ENCODE peak calls at places on chromosomes 7 and 10, in ten cellular contexts. T is SJSA1, K is GM23338, Y is bronchial epithelial cell, C is tibial nerve, R is gastrocnemius medialis, O is cardiac muscle cell, H is Peyer's patch, A is right lobe of liver, L is thoracic aorta. N is an unnamed sample.

GRCh38 chr10:109062371-109062770 is 860.9 kb downstream of the XPNPEP1 start:
- DNase-seq in C (no peak), T (no peak), R (no peak), O (no peak), K (no peak), Y (peak; percentile 25), H (no peak), A (no peak), L (no peak), N (no peak)

GRCh38 chr10:116408716-116409115 is 18.9 kb upstream of the PNLIPRP3 start:
- DNase-seq in A (no peak), H (no peak), C (no peak), L (no peak), T (no peak), R (no peak), O (peak; percentile 10), K (peak; percentile 27), Y (no peak), N (no peak)

GRCh38 chr7:143380646-143381426 is at the start of gene ZYX:
- DNase-seq in Y (peak; percentile 74), O (peak; percentile 96), K (peak; percentile 96), A (peak; percentile 98), C (peak; percentile 90), R (peak; percentile 95), T (peak; percentile 99), H (peak; percentile 97), L (peak; percentile 93), N (peak; percentile 93)

GRCh38 chr7:105829681-105830322 is 46.6 kb downstream of the ATXN7L1 start:
- DNase-seq in Y (no peak), C (no peak), T (no peak), H (no peak), K (no peak), O (no peak), L (no peak), A (no peak), R (no peak), N (no peak)

GRCh38 chr7:107505997-107506682 is 36.3 kb downstream of the GPR22 start:
- DNase-seq in C (no peak), H (no peak), R (no peak), O (no peak), L (no peak), K (no peak), A (no peak), T (no peak), Y (peak; percentile 91), N (peak; percentile 68)

GRCh38 chr7:95794917-95795515 is 22.7 kb downstream of the DYNC1I1 start:
- DNase-seq in A (no peak), K (peak; percentile 81), L (no peak), H (no peak), T (no peak), O (no peak), R (no peak), Y (peak; percentile 39), C (no peak), N (no peak)

GRCh38 chr7:36984051-36984492 is 259.8 kb upstream of the AOAH start:
- DNase-seq in C (no peak), R (no peak), T (no peak), O (peak; percentile 65), K (no peak), L (no peak), Y (no peak), H (no peak), A (no peak), N (no peak)

GRCh38 chr7:27201231-27202017 is 1.5 kb upstream of the HOXA13 start:
- DNase-seq in H (peak; percentile 50), Y (no peak), R (no peak), K (no peak), O (no peak), L (no peak), A (peak; percentile 21), T (peak; percentile 35), C (no peak), N (no peak)

GRCh38 chr7:111560773-111561658 is 1.3 kb downstream of the IMMP2L start:
- DNase-seq in T (no peak), K (peak; percentile 78), A (no peak), L (no peak), C (no peak), O (peak; percentile 40), Y (peak; percentile 68), R (no peak), H (no peak), N (no peak)

GRCh38 chr7:87475359-87476178 is at the start of gene ABCB4:
- DNase-seq in T (peak; percentile 50), C (no peak), K (peak; percentile 39), L (no peak), Y (no peak), H (peak; percentile 59), O (peak; percentile 54), R (no peak), A (peak; percentile 82), N (no peak)

GRCh38 chr7:28408974-28409715 is 3.2 kb upstream of the CREB5 start:
- DNase-seq in O (peak; percentile 96), R (peak; percentile 94), T (peak; percentile 97), Y (peak; percentile 94), K (peak; percentile 96), A (peak; percentile 74), L (peak; percentile 98), C (peak; percentile 96), H (peak; percentile 67), N (peak; percentile 78)

GRCh38 chr7:117145952-117146475 is 176.8 kb downstream of the WNT2 start:
- DNase-seq in R (no peak), Y (no peak), T (no peak), A (no peak), L (no peak), O (no peak), C (no peak), H (no peak), K (no peak), N (no peak)

GRCh38 chr10:70283445-70284399 is at the start of gene NPFFR1:
- DNase-seq in A (no peak), O (peak; percentile 32), H (no peak), L (no peak), Y (no peak), T (no peak), R (no peak), C (no peak), K (peak; percentile 82), N (no peak)
- H3K27me3 ChIP-seq in A (peaks cover 8% of the 10 kb centered on the region), O (peaks cover 86% of the 10 kb centered on the region), H (peaks cover 15% of the 10 kb centered on the region), L (peaks cover 11% of the 10 kb centered on the region), Y (peaks cover 38% of the 10 kb centered on the region), T (peaks cover 48% of the 10 kb centered on the region), R (peaks cover 33% of the 10 kb centered on the region), C (no peaks in the 10 kb centered on the region), K (peaks cover 47% of the 10 kb centered on the region), N (peaks cover 4% of the 10 kb centered on the region)

DNA sequence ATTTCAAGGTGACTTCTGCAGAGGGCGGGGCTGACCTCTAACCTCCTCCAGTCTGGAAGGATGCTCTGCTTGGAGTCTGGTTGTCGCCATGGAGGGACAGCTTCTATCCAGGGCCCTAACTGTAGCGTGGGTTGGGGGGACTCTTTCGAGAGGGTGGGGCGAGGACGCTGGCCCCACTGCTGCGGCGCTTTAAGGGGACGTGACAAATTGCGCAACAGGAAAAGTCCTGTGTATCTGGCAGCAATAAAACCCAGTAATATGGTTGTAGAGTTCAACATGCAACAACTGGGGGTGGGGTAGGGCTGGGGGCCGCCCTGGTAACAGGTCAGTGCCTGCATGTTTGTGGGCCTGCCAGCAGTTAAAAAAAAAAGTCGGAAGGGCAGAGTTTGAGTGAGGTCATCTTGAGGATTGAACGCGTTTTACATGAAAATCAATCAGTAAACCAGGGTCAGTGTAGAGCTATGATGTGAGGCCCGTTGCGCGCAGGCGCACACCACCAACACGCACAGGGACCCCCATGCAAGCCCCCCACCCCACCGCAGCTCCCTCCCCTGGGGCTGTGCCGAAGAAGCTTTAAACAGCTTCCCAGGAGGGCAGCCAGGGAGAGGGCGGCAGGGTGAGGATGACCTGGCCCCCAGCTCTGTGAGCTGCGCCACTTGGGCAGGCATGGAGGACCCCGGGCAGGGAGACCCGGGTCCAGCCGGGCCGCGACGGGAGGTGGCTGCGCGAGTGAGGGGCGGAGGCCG is 4.3 kb downstream of the SHH start:
- DNase-seq in Y (no peak), C (no peak), O (no peak), T (no peak), H (peak; percentile 81), A (peak; percentile 87), K (peak; percentile 35), L (no peak), R (no peak), N (no peak)
- H3K27me3 ChIP-seq in Y (peaks cover 21% of the 10 kb centered on the region), C (no peaks in the 10 kb centered on the region), O (peaks cover 100% of the 10 kb centered on the region), T (peaks cover 97% of the 10 kb centered on the region), H (peaks cover 47% of the 10 kb centered on the region), A (no peaks in the 10 kb centered on the region), K (peaks cover 100% of the 10 kb centered on the region), L (peaks cover 6% of the 10 kb centered on the region), R (peaks cover 92% of the 10 kb centered on the region), N (peaks cover 91% of the 10 kb centered on the region)

GRCh38 chr7:1193593-1194424 is 33.8 kb upstream of the ZFAND2A start:
- DNase-seq in Y (peak; percentile 19), T (no peak), K (peak; percentile 75), A (peak; percentile 70), C (no peak), R (no peak), H (peak; percentile 69), L (no peak), O (peak; percentile 36), N (peak; percentile 65)
- H3K27me3 ChIP-seq in Y (peaks cover 2% of the 10 kb centered on the region), T (peaks cover 7% of the 10 kb centered on the region), K (no peaks in the 10 kb centered on the region), A (no peaks in the 10 kb centered on the region), C (no peaks in the 10 kb centered on the region), R (peaks cover 37% of the 10 kb centered on the region), H (no peaks in the 10 kb centered on the region), L (no peaks in the 10 kb centered on the region), O (peaks cover 27% of the 10 kb centered on the region), N (peaks cover 16% of the 10 kb centered on the region)

GRCh38 chr10:112969131-112969530 is 19.1 kb downstream of the TCF7L2 start:
- DNase-seq in K (no peak), R (no peak), O (no peak), T (no peak), C (no peak), Y (no peak), A (no peak), H (no peak), L (no peak), N (no peak)

GRCh38 chr10:112969542-112969941 is 19.5 kb downstream of the TCF7L2 start:
- DNase-seq in L (no peak), R (no peak), T (no peak), K (no peak), Y (no peak), H (no peak), C (no peak), A (no peak), O (no peak), N (no peak)

GRCh38 chr10:112964482-112964881 is 14.4 kb downstream of the TCF7L2 start:
- DNase-seq in T (no peak), R (no peak), O (no peak), H (no peak), A (no peak), L (no peak), Y (no peak), C (no peak), K (no peak), N (no peak)

GRCh38 chr10:112966191-112966855 is 16.3 kb downstream of the TCF7L2 start:
- DNase-seq in R (no peak), C (no peak), A (no peak), H (no peak), L (no peak), T (no peak), Y (no peak), K (no peak), O (no peak), N (no peak)

DNA sequence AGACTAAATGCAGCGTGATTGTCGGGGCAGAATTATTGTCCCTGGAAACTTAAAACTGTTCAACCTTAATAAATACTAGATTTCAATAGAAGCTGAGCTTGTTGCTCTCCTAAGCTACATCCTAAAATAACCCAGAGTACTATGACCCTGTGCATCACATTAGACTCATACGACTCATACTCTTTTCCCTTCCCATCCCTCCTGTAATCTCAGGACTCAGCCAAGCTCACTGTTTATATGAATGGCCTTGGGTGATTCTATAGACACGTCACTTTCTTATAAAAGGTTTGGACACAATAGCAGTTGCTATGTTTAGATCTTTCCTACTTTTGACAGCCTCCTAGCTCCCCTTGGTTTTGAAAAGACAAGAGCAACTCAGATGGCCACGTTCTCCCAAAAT is 17.2 kb downstream of the TCF7L2 start:
- DNase-seq in O (no peak), R (no peak), A (no peak), L (no peak), Y (peak; percentile 78), K (no peak), H (no peak), C (no peak), T (no peak), N (no peak)
- H3K27me3 ChIP-seq in O (no peaks in the 10 kb centered on the region), R (no peaks in the 10 kb centered on the region), A (no peaks in the 10 kb centered on the region), L (no peaks in the 10 kb centered on the region), Y (no peaks in the 10 kb centered on the region), K (no peaks in the 10 kb centered on the region), H (no peaks in the 10 kb centered on the region), C (no peaks in the 10 kb centered on the region), T (no peaks in the 10 kb centered on the region), N (no peaks in the 10 kb centered on the region)